ENCODE peak calls at places on chromosomes 2 and 18, in ten cellular contexts. K is ovary; Y is AG04450; B is Karpas-422; M is CD8-positive, alpha-beta T cell; P is astrocyte of the spinal cord; V is heart right ventricle; W is choroid plexus epithelial cell; A is AG09309; F is coronary artery. H is an unnamed sample.

GRCh38 chr2:98065804-98066203 is 21.2 kb upstream of the VWA3B start:
- DNase-seq in A (no peak), P (no peak), F (no peak), V (no peak), B (no peak), K (no peak), Y (no peak), W (no peak), M (no peak), H (no peak)

GRCh38 chr2:222205136-222205535 is 93.7 kb downstream of the PAX3 start:
- DNase-seq in V (no peak), A (no peak), K (no peak), Y (no peak), M (no peak), F (no peak), B (no peak), P (no peak), W (no peak), H (no peak)

GRCh38 chr2:105396254-105397024 is 2.4 kb downstream of the FHL2 start:
- DNase-seq in Y (peak), W (peak), P (peak), M (no peak), V (no peak), A (peak), F (no peak), B (no peak), K (peak), H (peak)

GRCh38 chr18:49335677-49336076 is 124.8 kb downstream of the DYM start:
- DNase-seq in K (no peak), W (no peak), A (no peak), V (no peak), Y (no peak), B (peak), P (no peak), M (no peak), F (no peak), H (no peak)

GRCh38 chr2:120844098-120844738 is 108.5 kb downstream of the GLI2 start:
- DNase-seq in M (no peak), B (no peak), P (no peak), K (no peak), A (no peak), W (no peak), F (no peak), Y (no peak), V (no peak), H (no peak)

GRCh38 chr2:25903216-25903776 is 25.0 kb upstream of the ASXL2 start:
- DNase-seq in P (no peak), F (no peak), M (no peak), Y (no peak), W (no peak), B (no peak), A (no peak), K (no peak), V (no peak), H (no peak)

GRCh38 chr18:37584952-37585695 is 19.5 kb upstream of the CELF4 start:
- DNase-seq in Y (no peak), P (no peak), M (no peak), K (no peak), A (no peak), W (no peak), V (no peak), F (no peak), B (no peak), H (no peak)

GRCh38 chr2:168300460-168300859 is 53.1 kb upstream of the STK39 start:
- DNase-seq in B (no peak), V (no peak), M (no peak), A (peak), W (no peak), P (no peak), Y (no peak), K (no peak), F (no peak), H (no peak)

GRCh38 chr2:82819936-82820335 is 1639.1 kb downstream of the SUCLG1 start:
- DNase-seq in M (no peak), P (no peak), V (no peak), K (no peak), B (no peak), Y (no peak), F (no peak), A (no peak), W (no peak), H (no peak)

GRCh38 chr2:18800240-18800971 is 211.0 kb upstream of the NT5C1B start:
- DNase-seq in Y (no peak), M (no peak), A (no peak), V (no peak), K (no peak), W (no peak), P (no peak), B (no peak), F (no peak), H (no peak)

GRCh38 chr2:108533832-108534576 is at the start of gene LIMS1:
- DNase-seq in K (peak), M (peak), P (peak), A (peak), F (peak), B (peak), W (peak), Y (peak), V (peak), H (peak)

GRCh38 chr2:216850665-216851327 is 9.1 kb downstream of the TNP1 start:
- DNase-seq in V (no peak), Y (no peak), M (no peak), B (no peak), A (no peak), P (no peak), K (no peak), F (no peak), W (no peak), H (no peak)

GRCh38 chr18:40849856-40850255 is 1105.2 kb upstream of the PIK3C3 start:
- DNase-seq in A (no peak), K (no peak), Y (no peak), P (no peak), B (no peak), F (no peak), M (no peak), V (no peak), W (peak), H (no peak)

GRCh38 chr2:23912054-23912453 is 14.9 kb downstream of the ATAD2B start:
- DNase-seq in F (no peak), A (no peak), B (peak), Y (no peak), K (no peak), W (peak), M (no peak), V (no peak), P (peak), H (no peak)

GRCh38 chr2:136058262-136058661 is 59.7 kb downstream of the CXCR4 start:
- DNase-seq in A (no peak), M (no peak), K (no peak), V (no peak), P (no peak), F (no peak), W (no peak), B (no peak), Y (no peak), H (no peak)

GRCh38 chr2:223247136-223247535 is 195.1 kb downstream of the KCNE4 start:
- DNase-seq in W (peak), B (peak), P (peak), V (no peak), A (no peak), F (no peak), K (no peak), Y (no peak), M (no peak), H (no peak)

GRCh38 chr2:135255208-135255607 is 203.1 kb downstream of the RAB3GAP1 start:
- DNase-seq in W (no peak), P (no peak), V (no peak), Y (no peak), A (no peak), F (no peak), B (peak), K (no peak), M (no peak), H (no peak)

GRCh38 chr2:157329524-157329923 is 3.9 kb upstream of the ERMN start:
- DNase-seq in W (no peak), F (no peak), M (no peak), A (no peak), P (no peak), K (no peak), B (no peak), Y (no peak), V (no peak), H (no peak)

GRCh38 chr2:218024871-218025270 is 22.1 kb upstream of the TNS1 start:
- DNase-seq in K (no peak), V (no peak), A (no peak), F (peak), Y (no peak), W (no peak), B (no peak), M (no peak), P (no peak), H (no peak)

GRCh38 chr2:240240781-240241180 is 100.3 kb upstream of the OTOS start:
- DNase-seq in W (no peak), F (no peak), K (no peak), V (no peak), B (no peak), Y (no peak), M (no peak), P (no peak), A (no peak), H (no peak)

GRCh38 chr18:70047931-70048603 is 100.4 kb upstream of the CD226 start:
- DNase-seq in W (peak), K (no peak), Y (no peak), M (no peak), P (peak), V (no peak), A (peak), F (no peak), B (no peak), H (no peak)

GRCh38 chr18:41666251-41666650 is 288.8 kb upstream of the PIK3C3 start:
- DNase-seq in W (no peak), B (no peak), M (no peak), V (no peak), P (no peak), F (no peak), A (no peak), Y (no peak), K (no peak), H (no peak)

GRCh38 chr2:85181844-85182456 is 48.8 kb downstream of the TCF7L1 start:
- DNase-seq in V (no peak), P (no peak), Y (no peak), K (no peak), F (peak), M (no peak), W (no peak), B (no peak), A (no peak), H (no peak)

GRCh38 chr2:122516775-122517174 is 761.3 kb downstream of the TSN start:
- DNase-seq in Y (no peak), A (no peak), B (no peak), K (no peak), F (no peak), V (no peak), P (no peak), M (no peak), W (no peak), H (no peak)

GRCh38 chr2:15425707-15426106 is 135.4 kb downstream of the NBAS start:
- DNase-seq in Y (no peak), F (no peak), V (no peak), W (no peak), A (no peak), P (no peak), M (no peak), K (no peak), B (no peak), H (no peak)

GRCh38 chr2:193518061-193518817 is 1323.5 kb upstream of the TMEFF2 start:
- DNase-seq in V (no peak), M (no peak), W (peak), A (peak), F (no peak), P (peak), B (no peak), Y (peak), K (no peak), H (peak)

GRCh38 chr2:99982744-99983143 is 159.6 kb downstream of the AFF3 start:
- DNase-seq in M (no peak), K (no peak), W (no peak), B (no peak), P (no peak), A (no peak), F (no peak), V (no peak), Y (no peak), H (no peak)

GRCh38 chr2:109237792-109238191 is 108.8 kb downstream of the SH3RF3 start:
- DNase-seq in Y (no peak), K (no peak), W (no peak), V (no peak), A (no peak), P (no peak), M (no peak), F (no peak), B (no peak), H (no peak)

GRCh38 chr2:99772766-99773331 is 283.0 kb upstream of the REV1 start:
- DNase-seq in K (no peak), V (no peak), B (no peak), A (no peak), P (no peak), F (no peak), Y (no peak), M (no peak), W (no peak), H (no peak)

GRCh38 chr18:4453712-4454547 is 1.2 kb downstream of the DLGAP1 start:
- DNase-seq in B (no peak), P (no peak), V (no peak), F (no peak), Y (no peak), W (no peak), A (no peak), K (no peak), M (no peak), H (no peak)

GRCh38 chr18:4450065-4450676 is 4.9 kb downstream of the DLGAP1 start:
- DNase-seq in W (no peak), A (no peak), B (no peak), K (no peak), P (no peak), F (no peak), M (no peak), V (no peak), Y (no peak), H (no peak)

GRCh38 chr18:4455113-4455811 is at the start of gene DLGAP1:
- DNase-seq in P (peak), M (no peak), V (no peak), A (no peak), Y (no peak), F (no peak), W (peak), B (no peak), K (peak), H (no peak)

GRCh38 chr18:4454548-4455112 is 477 bp downstream of the DLGAP1 start:
- DNase-seq in P (no peak), M (no peak), A (no peak), K (peak), Y (no peak), V (no peak), B (no peak), F (no peak), W (no peak), H (no peak)
- H3K4me3 ChIP-seq in P (peak), M (no peak), A (no peak), K (peak), Y (no peak), V (peak), B (no peak), F (peak), W (no peak), H (peak)

GRCh38 chr18:75216926-75217303 is 6.3 kb downstream of the TSHZ1 start:
- DNase-seq in K (no peak), W (no peak), M (no peak), A (no peak), V (no peak), Y (no peak), P (no peak), B (no peak), F (no peak), H (no peak)
- H3K4me3 ChIP-seq in K (no peak), W (no peak), M (peak), A (no peak), V (no peak), Y (no peak), P (no peak), B (no peak), F (no peak), H (no peak)

DNA sequence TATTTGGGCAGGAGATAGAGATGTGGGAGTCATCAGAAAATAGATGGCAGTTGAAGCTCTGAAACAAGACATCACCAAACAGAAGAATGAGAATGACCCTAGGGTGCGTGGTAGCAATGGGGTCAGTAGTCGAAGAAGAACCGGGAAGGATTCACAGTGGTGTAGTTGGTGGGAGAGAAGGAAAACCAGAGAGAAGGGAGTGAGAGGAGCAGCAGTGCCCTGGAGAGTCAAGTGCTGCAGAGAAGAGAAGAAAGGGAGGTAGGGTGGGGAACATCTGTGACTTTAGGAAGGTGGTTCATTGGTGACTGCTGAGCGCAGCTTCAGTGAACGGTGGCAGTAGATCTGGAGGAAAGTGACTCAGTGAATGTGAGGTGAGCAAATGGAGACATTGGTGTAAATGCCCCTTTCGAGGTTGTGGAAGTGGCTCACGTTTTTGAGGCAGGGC is 36.5 kb downstream of the CDC42EP3 start:
- DNase-seq in P (no peak), V (no peak), A (no peak), M (no peak), K (no peak), F (no peak), Y (no peak), W (no peak), B (no peak), H (no peak)
- H3K4me3 ChIP-seq in P (no peak), V (no peak), A (no peak), M (no peak), K (no peak), F (no peak), Y (no peak), W (no peak), B (no peak), H (no peak)

GRCh38 chr18:9914334-9914583 is 443 bp downstream of the VAPA start:
- DNase-seq in P (no peak), M (no peak), W (no peak), V (no peak), A (no peak), F (no peak), K (no peak), B (peak), Y (no peak), H (no peak)

GRCh38 chr18:9914584-9915290 is 921 bp downstream of the VAPA start:
- DNase-seq in V (peak), P (peak), M (peak), F (peak), W (peak), Y (peak), K (peak), A (peak), B (peak), H (no peak)

GRCh38 chr18:9916814-9917213 is 3.0 kb downstream of the VAPA start:
- DNase-seq in A (no peak), F (no peak), K (no peak), V (no peak), P (no peak), Y (no peak), M (no peak), B (no peak), W (no peak), H (no peak)

GRCh38 chr18:9915291-9916066 is 1.7 kb downstream of the VAPA start:
- DNase-seq in F (no peak), B (no peak), Y (no peak), V (no peak), P (no peak), M (no peak), K (no peak), W (no peak), A (no peak), H (no peak)

GRCh38 chr18:9916067-9916684 is 2.4 kb downstream of the VAPA start:
- DNase-seq in A (no peak), M (no peak), P (peak), V (no peak), B (no peak), F (no peak), K (no peak), Y (no peak), W (no peak), H (no peak)
- H3K4me3 ChIP-seq in A (peak), M (peak), P (peak), V (peak), B (peak), F (peak), K (peak), Y (peak), W (peak), H (peak)

GRCh38 chr18:13438507-13439056 is 220.0 kb downstream of the LDLRAD4 start:
- DNase-seq in K (no peak), F (no peak), B (no peak), Y (no peak), M (no peak), W (no peak), P (no peak), A (no peak), V (no peak), H (no peak)
- H3K4me3 ChIP-seq in K (no peak), F (no peak), B (no peak), Y (no peak), M (peak), W (no peak), P (no peak), A (no peak), V (no peak), H (no peak)

GRCh38 chr18:13641551-13642439 is 84.6 kb downstream of the FAM210A start:
- DNase-seq in B (no peak), P (no peak), W (peak), M (no peak), K (peak), F (no peak), V (peak), Y (no peak), A (no peak), H (no peak)
- H3K4me3 ChIP-seq in B (no peak), P (no peak), W (peak), M (no peak), K (peak), F (peak), V (peak), Y (peak), A (no peak), H (peak)

H was measured in skeletal muscle cell.